ENCODE peak calls at places on chromosomes 4 and X, in eight cellular contexts. Q is endothelial cell of umbilical vein, B is tibial nerve, F is uterus, Z is spleen, X is adrenal gland, K is transverse colon, E is ovary. W is an unnamed sample.

GRCh38 chrX:21373637-21374162 is 518 bp upstream of the CNKSR2 start:
- DNase-seq in Q (no peak), B (no peak), F (no peak), Z (no peak), X (no peak), K (no peak), E (peak), W (no peak)

GRCh38 chrX:47613082-47613481 is 6.6 kb downstream of the SYN1 start:
- DNase-seq in Q (no peak), B (no peak), F (no peak), Z (no peak), X (no peak), K (no peak), E (no peak), W (no peak)

GRCh38 chrX:137313627-137314026 is 252.3 kb upstream of the ZIC3 start:
- DNase-seq in Q (no peak), B (no peak), F (no peak), Z (no peak), X (no peak), K (no peak), E (no peak), W (no peak)

GRCh38 chr4:37682701-37683401 is 3.3 kb downstream of the RELL1 start:
- DNase-seq in Q (peak), B (no peak), F (no peak), Z (no peak), X (no peak), K (no peak), E (no peak), W (no peak)

GRCh38 chrX:126509917-126510316 is 42.7 kb downstream of the DCAF12L1 start:
- DNase-seq in Q (no peak), B (no peak), F (no peak), Z (no peak), X (no peak), K (no peak), E (no peak), W (no peak)

GRCh38 chrX:70970482-70970999 is 39.6 kb upstream of the SLC7A3 start:
- DNase-seq in Q (peak), B (no peak), F (no peak), Z (no peak), X (no peak), K (no peak), E (no peak), W (no peak)

GRCh38 chrX:106144755-106145639 is 23.1 kb upstream of the PWWP3B start:
- DNase-seq in Q (no peak), B (no peak), F (peak), Z (no peak), X (peak), K (no peak), E (peak), W (peak)

GRCh38 chr4:24657768-24658617 is 73.6 kb upstream of the DHX15 start:
- DNase-seq in Q (no peak), B (peak), F (no peak), Z (no peak), X (no peak), K (peak), E (no peak), W (peak)

GRCh38 chrX:153642313-153642654 is 4.7 kb upstream of the DUSP9 start:
- DNase-seq in Q (no peak), B (no peak), F (no peak), Z (peak), X (peak), K (no peak), E (no peak), W (no peak)

GRCh38 chr4:54587107-54587506 is 70.7 kb upstream of the KIT start:
- DNase-seq in Q (no peak), B (no peak), F (no peak), Z (no peak), X (no peak), K (no peak), E (no peak), W (no peak)

GRCh38 chrX:338281-338835 is 19.8 kb upstream of the GTPBP6 start:
- DNase-seq in Q (no peak), B (no peak), F (no peak), Z (peak), X (no peak), K (no peak), E (no peak), W (no peak)

GRCh38 chr4:186701273-186701672 is 22.4 kb downstream of the FAT1 start:
- DNase-seq in Q (no peak), B (peak), F (no peak), Z (no peak), X (no peak), K (no peak), E (peak), W (no peak)

GRCh38 chr4:108171541-108172230 is 3.0 kb upstream of the LEF1 start:
- DNase-seq in Q (no peak), B (no peak), F (no peak), Z (peak), X (no peak), K (no peak), E (peak), W (no peak)

GRCh38 chr4:123600921-123601904 is 204.6 kb downstream of the SPRY1 start:
- DNase-seq in Q (no peak), B (no peak), F (no peak), Z (no peak), X (no peak), K (no peak), E (no peak), W (no peak)

GRCh38 chrX:107684956-107685385 is 56.7 kb downstream of the PRPS1 start:
- DNase-seq in Q (peak), B (peak), F (peak), Z (peak), X (peak), K (peak), E (peak), W (peak)

GRCh38 chr4:156794863-156795262 is 176.7 kb downstream of the PDGFC start:
- DNase-seq in Q (no peak), B (no peak), F (no peak), Z (no peak), X (no peak), K (no peak), E (no peak), W (no peak)

GRCh38 chrX:53984895-53985294 is 59.4 kb downstream of the PHF8 start:
- DNase-seq in Q (no peak), B (no peak), F (no peak), Z (no peak), X (no peak), K (no peak), E (no peak), W (no peak)

GRCh38 chr4:186886759-186887158 is 163.1 kb upstream of the FAT1 start:
- DNase-seq in Q (no peak), B (no peak), F (no peak), Z (no peak), X (no peak), K (no peak), E (no peak), W (no peak)

GRCh38 chr4:139084425-139085093 is 69.0 kb downstream of the NOCT start:
- DNase-seq in Q (no peak), B (no peak), F (no peak), Z (peak), X (no peak), K (no peak), E (no peak), W (no peak)

GRCh38 chr4:15043226-15043625 is 40.9 kb downstream of the CPEB2 start:
- DNase-seq in Q (no peak), B (no peak), F (no peak), Z (no peak), X (no peak), K (no peak), E (no peak), W (no peak)

GRCh38 chr4:34181311-34181808 is 2063.0 kb downstream of the ARAP2 start:
- DNase-seq in Q (peak), B (no peak), F (no peak), Z (no peak), X (no peak), K (no peak), E (no peak), W (no peak)

GRCh38 chrX:12984629-12985303 is 9.9 kb downstream of the TMSB4X start:
- DNase-seq in Q (peak), B (no peak), F (no peak), Z (no peak), X (no peak), K (peak), E (no peak), W (peak)

GRCh38 chr4:149784018-149784417 is 31.6 kb downstream of the IQCM start:
- DNase-seq in Q (peak), B (no peak), F (no peak), Z (no peak), X (no peak), K (no peak), E (no peak), W (no peak)

GRCh38 chr4:159069922-159070321 is 33.0 kb upstream of the RAPGEF2 start:
- DNase-seq in Q (no peak), B (no peak), F (no peak), Z (no peak), X (no peak), K (no peak), E (no peak), W (no peak)

GRCh38 chrX:23271011-23271410 is 63.6 kb upstream of the PTCHD1 start:
- DNase-seq in Q (no peak), B (no peak), F (no peak), Z (no peak), X (no peak), K (no peak), E (no peak), W (no peak)

GRCh38 chrX:113828470-113828869 is 755.4 kb upstream of the HTR2C start:
- DNase-seq in Q (no peak), B (no peak), F (no peak), Z (no peak), X (no peak), K (no peak), E (no peak), W (no peak)

GRCh38 chrX:133120406-133120805 is 23.5 kb upstream of the USP26 start:
- DNase-seq in Q (no peak), B (no peak), F (no peak), Z (no peak), X (no peak), K (no peak), E (no peak), W (no peak)

GRCh38 chr4:153143527-153144348 is 60.5 kb upstream of the TRIM2 start:
- DNase-seq in Q (peak), B (no peak), F (no peak), Z (no peak), X (no peak), K (peak), E (no peak), W (peak)

GRCh38 chr4:145523117-145523516 is 41.5 kb downstream of the SMAD1 start:
- DNase-seq in Q (no peak), B (no peak), F (no peak), Z (no peak), X (no peak), K (no peak), E (no peak), W (no peak)

GRCh38 chr4:3785292-3785565 is 19.0 kb downstream of the ADRA2C start:
- DNase-seq in Q (no peak), B (no peak), F (no peak), Z (no peak), X (no peak), K (no peak), E (no peak), W (no peak)

GRCh38 chr4:140078366-140078765 is 75.6 kb downstream of the MAML3 start:
- DNase-seq in Q (no peak), B (no peak), F (peak), Z (no peak), X (peak), K (no peak), E (peak), W (no peak)

GRCh38 chr4:89704651-89705395 is 132.1 kb downstream of the SNCA start:
- DNase-seq in Q (no peak), B (no peak), F (no peak), Z (no peak), X (no peak), K (no peak), E (no peak), W (no peak)

GRCh38 chr4:89703831-89704230 is 133.1 kb downstream of the SNCA start:
- DNase-seq in Q (no peak), B (no peak), F (peak), Z (no peak), X (no peak), K (no peak), E (no peak), W (no peak)

DNA sequence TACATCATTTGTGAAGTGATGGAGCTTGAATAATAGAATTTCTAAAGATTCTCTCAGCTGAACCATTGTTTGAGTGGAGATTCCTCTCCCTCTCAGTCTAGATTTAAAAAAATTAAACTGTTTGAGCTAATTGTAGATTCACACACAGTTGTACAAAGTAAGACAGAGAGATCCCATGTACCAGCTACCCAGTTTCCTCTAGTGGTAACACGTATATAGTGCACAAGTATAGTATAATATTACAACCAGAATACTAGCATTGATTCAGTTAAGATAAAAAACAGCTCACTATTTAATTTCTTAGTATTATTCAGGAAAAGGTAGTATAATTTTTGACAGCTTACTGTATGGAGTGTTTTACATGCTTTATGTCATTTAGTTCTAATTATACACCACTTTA is 136.2 kb downstream of the SNCA start:
- DNase-seq in Q (no peak), B (no peak), F (no peak), Z (no peak), X (no peak), K (no peak), E (no peak), W (no peak)
- TF ChIP-seq CTCF in Q (no peak), B (no peak), F (no peak), Z (no peak), X (no peak), K (no peak), E (no peak), W (no peak)

GRCh38 chrX:20265221-20265725 is 1.4 kb downstream of the RPS6KA3 start:
- DNase-seq in Q (peak), B (peak), F (peak), Z (peak), X (peak), K (peak), E (peak), W (peak)
- TF ChIP-seq POLR2A in Q (no peak), B (no peak), F (no peak), Z (peak), X (peak), K (peak), E (peak), W (no peak)

GRCh38 chrX:17591741-17592110 is 145.6 kb upstream of the SCML1 start:
- DNase-seq in Q (peak), B (no peak), F (no peak), Z (no peak), X (peak), K (no peak), E (no peak), W (no peak)

GRCh38 chrX:17587352-17587751 is 149.9 kb upstream of the SCML1 start:
- DNase-seq in Q (no peak), B (no peak), F (no peak), Z (no peak), X (no peak), K (no peak), E (no peak), W (no peak)

GRCh38 chrX:17592117-17592516 is 145.2 kb upstream of the SCML1 start:
- DNase-seq in Q (peak), B (no peak), F (no peak), Z (no peak), X (no peak), K (no peak), E (no peak), W (no peak)

GRCh38 chrX:17588303-17588702 is 149.0 kb upstream of the SCML1 start:
- DNase-seq in Q (no peak), B (no peak), F (no peak), Z (no peak), X (no peak), K (no peak), E (no peak), W (no peak)

GRCh38 chrX:17590892-17591740 is 146.2 kb upstream of the SCML1 start:
- DNase-seq in Q (peak), B (peak), F (peak), Z (no peak), X (peak), K (peak), E (peak), W (peak)
- TF ChIP-seq CTCF in Q (peak), B (peak), F (peak), Z (peak), X (peak), K (peak), E (peak), W (peak)

DNA sequence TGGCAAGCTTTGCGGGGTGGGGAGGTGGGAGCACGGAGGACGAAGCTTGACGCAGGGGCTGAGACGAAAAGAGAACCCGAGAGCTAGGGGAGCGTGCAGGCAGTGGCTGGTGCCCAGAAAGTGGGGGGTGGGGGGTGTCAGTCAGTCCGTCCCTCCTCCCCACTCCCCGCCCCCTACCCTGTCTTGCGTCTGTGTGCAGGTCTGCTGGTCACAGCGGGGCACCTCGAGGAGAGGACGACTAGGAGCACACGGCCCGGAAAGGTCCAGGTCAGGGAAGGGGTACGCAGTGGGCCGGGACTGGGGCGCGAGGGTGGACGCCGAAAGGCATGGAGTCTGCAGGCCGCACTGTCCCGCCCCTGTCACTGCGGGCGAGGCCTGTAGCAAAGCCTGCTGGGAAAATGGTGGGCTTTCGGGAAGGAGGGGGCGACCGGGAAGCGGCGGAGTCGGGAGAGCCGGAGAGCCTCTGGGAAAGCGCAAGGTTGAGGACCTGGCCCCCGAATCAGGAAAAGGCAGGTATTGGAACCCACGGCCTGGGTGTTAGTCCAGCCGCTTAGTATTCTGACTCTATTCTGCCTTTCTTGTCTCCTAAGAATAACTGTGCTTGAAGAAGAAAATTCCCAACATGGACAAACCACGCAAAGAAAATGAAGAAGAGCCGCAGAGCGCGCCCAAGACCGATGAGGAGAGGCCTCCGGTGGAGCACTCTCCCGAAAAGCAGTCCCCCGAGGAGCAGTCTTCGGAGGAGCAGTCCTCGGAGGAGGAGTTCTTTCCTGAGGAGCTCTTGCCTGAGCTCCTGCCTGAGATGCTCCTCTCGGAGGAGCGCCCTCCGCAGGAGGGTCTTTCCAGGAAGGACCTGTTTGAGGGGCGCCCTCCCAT is 758 bp downstream of the TCEAL1 start:
- DNase-seq in Q (peak), B (peak), F (peak), Z (peak), X (peak), K (peak), E (peak), W (peak)
- TF ChIP-seq POLR2A in Q (peak), B (peak), F (peak), Z (no peak), X (peak), K (peak), E (peak), W (no peak)

W was measured in stomach.